ENCODE peak calls at places on chromosomes 16 and 17, in five cellular contexts. O is cardiac fibroblast, G is BJ, Q is ovary, X is epithelial cell of proximal tubule. F is an unnamed sample.

GRCh38 chr17:77613627-77614026 is 344.9 kb upstream of the TNRC6C start:
- DNase-seq in G (no peak), Q (no peak), X (no peak), O (no peak), F (no peak)

GRCh38 chr17:82020874-82021727 is 1.6 kb downstream of the CENPX start:
- DNase-seq in G (no peak), Q (no peak), O (peak; percentile 79), X (peak; percentile 22), F (no peak)

GRCh38 chr17:19443148-19443547 is 32.1 kb downstream of the RNF112 start:
- DNase-seq in Q (no peak), X (no peak), G (no peak), O (no peak), F (no peak)

GRCh38 chr17:1686086-1686485 is 1.4 kb upstream of the PRPF8 start:
- DNase-seq in X (no peak), Q (no peak), O (no peak), G (no peak), F (no peak)

GRCh38 chr17:37062036-37062435 is 113.3 kb downstream of the AATF start:
- DNase-seq in Q (no peak), G (no peak), O (no peak), X (no peak), F (no peak)

GRCh38 chr17:48310748-48311213 is 119.2 kb downstream of the SKAP1 start:
- DNase-seq in G (no peak), Q (no peak), X (no peak), O (no peak), F (no peak)

GRCh38 chr17:1365445-1366039 is 34.5 kb downstream of the YWHAE start:
- DNase-seq in O (peak; percentile 86), X (no peak), Q (peak; percentile 48), G (peak; percentile 20), F (peak; percentile 53)

GRCh38 chr16:54284319-54284930 is 2.2 kb downstream of the IRX3 start:
- DNase-seq in G (no peak), X (no peak), Q (peak; percentile 16), O (no peak), F (no peak)

GRCh38 chr16:56428087-56428486 is 2.7 kb upstream of the AMFR start:
- DNase-seq in G (no peak), X (no peak), Q (no peak), O (no peak), F (no peak)

GRCh38 chr17:67200727-67201301 is 44.2 kb downstream of the HELZ start:
- DNase-seq in Q (no peak), G (no peak), X (no peak), O (peak; percentile 29), F (no peak)
- TF ChIP-seq CTCF in Q (no peak), G (peak; percentile 44), X (peak; percentile 60), O (peak; percentile 62), F (peak; percentile 58)

GRCh38 chr17:20706752-20707372 is 127.3 kb downstream of the CDRT15L2 start:
- DNase-seq in Q (no peak), G (no peak), O (no peak), X (no peak), F (no peak)
- H3K4me3 ChIP-seq in Q (no peak overlapping the region), G (no peak overlapping the region), O (no peak overlapping the region), X (no peak overlapping the region), F (no peak overlapping the region)

DNA sequence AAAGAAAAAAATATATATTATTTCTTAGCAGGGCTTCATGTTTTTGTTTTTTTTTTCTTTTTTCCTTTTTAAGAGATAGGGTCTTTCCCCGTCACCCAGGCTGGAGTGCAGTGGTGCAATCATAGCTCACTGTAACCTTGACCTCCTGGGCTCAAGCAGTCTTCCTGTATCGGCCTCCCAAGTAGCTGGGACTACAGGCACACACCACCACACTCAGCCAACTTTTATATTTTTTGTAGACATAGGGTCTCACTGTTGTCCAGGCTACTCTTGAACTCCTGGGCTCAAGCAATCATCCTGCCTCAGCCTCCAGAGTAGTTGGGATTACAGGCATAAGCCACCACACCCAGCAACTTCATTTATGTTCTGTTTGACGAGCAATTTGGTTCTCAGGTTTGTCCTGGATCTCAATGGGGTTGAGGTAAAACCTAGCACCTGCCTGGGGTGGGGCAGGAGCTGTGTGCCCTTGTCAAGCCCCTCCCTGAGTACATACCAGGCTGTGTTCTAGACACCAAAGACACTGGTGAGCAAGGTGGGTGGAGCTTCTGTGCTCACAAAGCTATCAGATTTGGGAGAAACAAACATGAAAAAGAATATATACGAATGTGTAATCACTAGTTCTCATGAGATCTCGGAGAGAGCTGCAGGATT is 19.2 kb downstream of the GPT2 start:
- DNase-seq in Q (no peak), O (no peak), G (no peak), X (no peak), F (no peak)
- TF ChIP-seq CTCF in Q (no peak), O (no peak), G (no peak), X (no peak), F (no peak)

GRCh38 chr17:75846701-75847594 is 2.7 kb upstream of the UNC13D start:
- DNase-seq in Q (no peak), X (no peak), O (no peak), G (no peak), F (no peak)
- H3K4me3 ChIP-seq in Q (no peak overlapping the region), X (no peak overlapping the region), O (no peak overlapping the region), G (no peak overlapping the region), F (no peak overlapping the region)

GRCh38 chr16:79272141-79272577 is 328.4 kb downstream of the MAF start:
- DNase-seq in O (no peak), G (no peak), X (no peak), Q (no peak), F (no peak)
- TF ChIP-seq CTCF in O (no peak), G (no peak), X (no peak), Q (no peak), F (no peak)

GRCh38 chr17:76544916-76545365 is 5.1 kb downstream of the PRCD start:
- DNase-seq in X (no peak), Q (no peak), O (no peak), G (no peak), F (no peak)
- H3K4me3 ChIP-seq in X (no peak overlapping the region), Q (no peak overlapping the region), O (no peak overlapping the region), G (no peak overlapping the region), F (no peak overlapping the region)

GRCh38 chr16:2690852-2691251 is 8.5 kb downstream of the KCTD5 start:
- DNase-seq in Q (no peak), X (no peak), G (no peak), O (no peak), F (no peak)
- TF ChIP-seq CTCF in Q (no peak), X (no peak), G (no peak), O (no peak), F (no peak)

GRCh38 chr17:60146206-60146605 is 3.6 kb upstream of the CA4 start:
- DNase-seq in Q (no peak), X (no peak), O (no peak), G (no peak), F (no peak)
- H3K4me3 ChIP-seq in Q (no peak overlapping the region), X (no peak overlapping the region), O (no peak overlapping the region), G (no peak overlapping the region), F (no peak overlapping the region)

GRCh38 chr16:70253291-70254094 is 1.8 kb upstream of the EXOSC6 start:
- DNase-seq in Q (no peak), G (no peak), O (peak; percentile 55), X (no peak), F (peak; percentile 22)

GRCh38 chr16:70251651-70252354 is at the start of gene EXOSC6:
- DNase-seq in Q (peak; percentile 90), X (peak; percentile 40), O (peak; percentile 94), G (peak; percentile 39), F (peak; percentile 73)

GRCh38 chr16:70254095-70254964 is 2.6 kb upstream of the EXOSC6 start:
- DNase-seq in G (no peak), O (no peak), Q (no peak), X (no peak), F (no peak)

GRCh38 chr16:70252355-70252988 is 732 bp upstream of the EXOSC6 start:
- DNase-seq in Q (no peak), X (no peak), O (peak; percentile 32), G (no peak), F (no peak)

DNA sequence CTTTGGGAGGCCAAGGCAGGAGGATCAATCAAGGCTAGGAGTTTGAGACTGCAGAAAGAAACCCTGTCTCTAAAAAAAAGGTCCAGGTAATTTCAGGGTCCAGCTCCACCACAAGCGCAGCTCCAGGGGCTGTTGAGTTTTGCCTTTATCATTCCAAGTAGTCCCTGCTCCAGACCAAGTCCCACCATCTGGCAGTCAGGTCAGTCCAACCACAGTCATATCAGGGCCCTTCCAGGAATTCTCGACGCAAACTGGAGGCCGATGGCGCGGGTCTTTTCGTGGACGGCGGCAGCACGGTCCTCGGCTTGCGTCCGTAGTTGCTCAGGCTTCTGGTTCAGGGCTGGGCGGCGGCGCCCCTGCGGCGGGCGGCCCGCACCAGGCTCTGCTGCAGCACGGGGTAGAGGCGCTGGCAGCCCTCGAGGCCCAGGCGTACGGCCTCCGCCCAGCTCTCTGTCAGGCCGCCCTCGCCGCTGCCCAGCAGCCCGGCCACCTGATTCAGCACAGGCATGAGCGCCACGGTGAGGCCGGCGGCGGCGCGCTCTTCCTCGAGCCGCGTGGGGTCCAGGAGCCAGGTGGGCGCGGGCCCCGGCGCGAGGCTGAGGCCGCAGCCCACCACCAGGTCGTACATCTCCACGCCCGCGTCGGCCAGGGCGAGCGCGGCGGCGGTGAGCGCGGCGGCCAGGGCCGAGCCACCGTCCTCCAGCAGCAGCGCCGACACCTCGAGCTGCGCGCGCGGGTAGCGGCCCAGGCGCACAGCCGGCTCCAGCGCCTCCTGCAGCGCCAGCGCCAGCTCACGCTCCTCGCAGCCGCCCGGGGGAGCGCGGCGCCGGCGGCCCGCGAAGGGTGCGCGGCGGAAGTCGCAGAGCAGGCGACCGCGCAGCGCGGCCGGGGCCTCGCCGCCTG is 741 bp downstream of the EXOSC6 start:
- DNase-seq in O (peak; percentile 47), X (no peak), Q (peak; percentile 47), G (no peak), F (no peak)
- TF ChIP-seq CTCF in O (no peak), X (peak; percentile 12), Q (peak; percentile 12), G (no peak), F (no peak)